ENCODE peak calls at places on chromosomes 4 and X, in ten cellular contexts. W, D, C, E, S, H, R, M, I and J are unnamed samples.

GRCh38 chr4:80307774-80308465 is 27.6 kb upstream of the CFAP299 start:
- DNase-seq in W (no peak), D (no peak), C (peak), E (peak), S (no peak), H (peak), R (no peak), M (no peak), I (no peak), J (peak)

GRCh38 chr4:154618708-154619315 is 6.4 kb upstream of the FGG start:
- DNase-seq in W (peak), D (peak), C (peak), E (peak), S (no peak), H (peak), R (peak), M (peak), I (peak), J (peak)

GRCh38 chr4:146370841-146371240 is 150.9 kb downstream of the SLC10A7 start:
- DNase-seq in W (no peak), D (no peak), C (peak), E (no peak), S (no peak), H (peak), R (no peak), M (no peak), I (no peak), J (no peak)

GRCh38 chr4:1290165-1290977 is 680 bp downstream of the MAEA start:
- DNase-seq in W (no peak), D (no peak), C (peak), E (no peak), S (no peak), H (no peak), R (no peak), M (no peak), I (no peak), J (no peak)

GRCh38 chr4:54092800-54093608 is 7.0 kb upstream of the GSX2 start:
- DNase-seq in W (no peak), D (no peak), C (no peak), E (no peak), S (no peak), H (no peak), R (no peak), M (no peak), I (no peak), J (no peak)

GRCh38 chr4:76830612-76831474 is 67.1 kb downstream of the SOWAHB start:
- DNase-seq in W (no peak), D (no peak), C (peak), E (no peak), S (no peak), H (peak), R (peak), M (peak), I (peak), J (no peak)

GRCh38 chr4:46432923-46433322 is 43.0 kb upstream of the GABRA2 start:
- DNase-seq in W (no peak), D (no peak), C (peak), E (no peak), S (no peak), H (peak), R (no peak), M (no peak), I (no peak), J (no peak)

GRCh38 chr4:8618421-8618820 is 25.9 kb downstream of the CPZ start:
- DNase-seq in W (no peak), D (no peak), C (no peak), E (no peak), S (no peak), H (no peak), R (no peak), M (no peak), I (no peak), J (no peak)

GRCh38 chr4:149796381-149796780 is 19.3 kb downstream of the IQCM start:
- DNase-seq in W (no peak), D (no peak), C (no peak), E (no peak), S (no peak), H (no peak), R (no peak), M (no peak), I (no peak), J (no peak)

GRCh38 chrX:4110964-4111363 is 397.5 kb upstream of the PRKX start:
- DNase-seq in W (no peak), D (no peak), C (no peak), E (no peak), S (no peak), H (no peak), R (no peak), M (no peak), I (no peak), J (no peak)

GRCh38 chrX:15356444-15356843 is 21.1 kb upstream of the PIGA start:
- DNase-seq in W (no peak), D (no peak), C (peak), E (no peak), S (no peak), H (no peak), R (no peak), M (no peak), I (peak), J (no peak)

GRCh38 chr4:70703695-70704332 is 15.5 kb downstream of the UTP3 start:
- DNase-seq in W (peak), D (no peak), C (peak), E (peak), S (no peak), H (no peak), R (peak), M (no peak), I (peak), J (peak)

GRCh38 chr4:101019313-101019712 is 328.0 kb downstream of the PPP3CA start:
- DNase-seq in W (no peak), D (no peak), C (no peak), E (no peak), S (no peak), H (no peak), R (no peak), M (no peak), I (no peak), J (no peak)

GRCh38 chrX:124086411-124086810 is 124.9 kb downstream of the STAG2 start:
- DNase-seq in W (no peak), D (no peak), C (no peak), E (no peak), S (no peak), H (no peak), R (no peak), M (no peak), I (no peak), J (no peak)

GRCh38 chr4:69536558-69536957 is 40.9 kb upstream of the UGT2B4 start:
- DNase-seq in W (no peak), D (no peak), C (no peak), E (no peak), S (no peak), H (no peak), R (no peak), M (no peak), I (no peak), J (no peak)